ENCODE peak calls at places on chromosomes 12 and 14, in four cellular contexts. A is HCT116, U is H1, I is SK-N-SH. X is an unnamed sample.
A peak's percentile ranks its signal among the peaks of the same experiment; 100 is the strongest.

GRCh38 chr14:31435276-31435675 is 14.9 kb upstream of the HEATR5A start:
- DNase-seq in A (no peak), U (no peak), I (no peak), X (no peak)

GRCh38 chr12:64470507-64470906 is 18.6 kb downstream of the TBK1 start:
- DNase-seq in A (no peak), U (no peak), I (no peak), X (no peak)

GRCh38 chr12:64172143-64172970 is 49.7 kb downstream of the KICS2 start:
- DNase-seq in A (no peak), U (no peak), I (no peak), X (no peak)

GRCh38 chr14:23306412-23307145 is at the start of gene BCL2L2:
- DNase-seq in A (peak; percentile 76), U (peak; percentile 70), I (peak; percentile 91), X (peak; percentile 21)

GRCh38 chr12:21483531-21483930 is 17.9 kb downstream of the RECQL start:
- DNase-seq in A (no peak), U (no peak), I (no peak), X (no peak)

GRCh38 chr14:75424496-75424895 is 3.3 kb upstream of the JDP2 start:
- DNase-seq in A (no peak), U (no peak), I (no peak), X (no peak)

GRCh38 chr14:94042433-94043091 is 16.4 kb downstream of the OTUB2 start:
- DNase-seq in A (no peak), U (no peak), I (no peak), X (no peak)

GRCh38 chr14:69741055-69741454 is 25.9 kb upstream of the SRSF5 start:
- DNase-seq in A (no peak), U (no peak), I (no peak), X (no peak)

GRCh38 chr14:94917041-94917600 is 147.2 kb upstream of the GSC start:
- DNase-seq in A (no peak), U (no peak), I (no peak), X (no peak)

GRCh38 chr12:131287015-131287937 is 333.6 kb downstream of the ADGRD1 start:
- DNase-seq in A (no peak), U (no peak), I (no peak), X (no peak)

GRCh38 chr12:128940090-128940888 is 87.0 kb downstream of the GLT1D1 start:
- DNase-seq in A (no peak), U (no peak), I (no peak), X (no peak)

GRCh38 chr14:58738876-58739275 is 101.1 kb downstream of the DACT1 start:
- DNase-seq in A (no peak), U (no peak), I (no peak), X (no peak)

GRCh38 chr14:89466939-89467338 is 49.9 kb upstream of the FOXN3 start:
- DNase-seq in A (no peak), U (no peak), I (no peak), X (no peak)

GRCh38 chr14:105467942-105468471 is 6.6 kb upstream of the CRIP2 start:
- DNase-seq in A (no peak), U (no peak), I (no peak), X (no peak)

GRCh38 chr12:14710632-14711324 is 14.4 kb upstream of the GUCY2C start:
- DNase-seq in A (no peak), U (no peak), I (no peak), X (no peak)

GRCh38 chr12:6774557-6775062 is 2.3 kb downstream of the LAG3 start:
- DNase-seq in A (no peak), U (no peak), I (no peak), X (no peak)

GRCh38 chr12:89073027-89073398 is 279.3 kb downstream of the DUSP6 start:
- DNase-seq in A (no peak), U (no peak), I (no peak), X (no peak)

GRCh38 chr14:26531894-26532293 is 65.9 kb downstream of the NOVA1 start:
- DNase-seq in A (no peak), U (no peak), I (no peak), X (peak; percentile 44)

GRCh38 chr14:26526132-26526531 is 71.7 kb downstream of the NOVA1 start:
- DNase-seq in A (no peak), U (no peak), I (no peak), X (no peak)

GRCh38 chr14:26525057-26525456 is 72.8 kb downstream of the NOVA1 start:
- DNase-seq in A (no peak), U (no peak), I (peak; percentile 9), X (no peak)

GRCh38 chr14:26527095-26527494 is 70.7 kb downstream of the NOVA1 start:
- DNase-seq in A (no peak), U (no peak), I (no peak), X (no peak)

DNA sequence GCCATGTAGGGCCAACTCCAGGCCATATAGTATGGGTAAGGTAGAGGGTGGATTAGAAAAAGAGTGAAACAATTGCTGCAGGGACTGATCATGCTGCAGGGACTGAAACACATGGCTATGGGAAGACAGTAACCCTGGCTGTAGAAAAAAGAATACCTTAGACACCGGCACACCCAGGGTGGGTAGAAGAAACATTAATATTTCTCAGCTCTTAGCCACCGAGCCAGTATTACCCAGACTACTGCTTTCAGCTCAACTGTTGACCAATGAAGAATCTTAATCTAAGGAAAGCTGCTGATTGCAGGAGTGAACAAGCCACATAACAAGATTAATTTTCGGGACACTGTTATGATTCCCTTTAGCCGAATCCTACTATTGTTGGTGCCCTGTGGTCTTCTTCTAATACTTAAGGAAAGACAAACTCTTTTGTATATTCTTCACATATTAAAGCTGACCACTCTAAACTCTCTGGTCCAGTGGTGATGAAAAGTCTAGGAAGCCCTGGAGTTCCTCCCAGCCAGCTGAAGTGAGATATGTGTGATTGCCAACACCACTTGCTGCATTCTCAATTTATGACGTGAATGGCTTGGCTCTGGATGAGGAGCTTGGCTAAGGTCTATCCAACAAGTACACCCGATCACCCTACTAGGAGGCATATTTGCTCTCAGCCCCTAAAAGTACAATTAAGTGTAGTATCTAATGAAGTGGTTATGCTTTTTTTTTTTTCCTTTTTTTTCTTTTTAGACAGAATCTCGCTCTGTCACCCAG is 69.2 kb downstream of the NOVA1 start:
- DNase-seq in A (no peak), U (no peak), I (no peak), X (no peak)
- TF ChIP-seq JUND in A (no peak), U (no peak), I (no peak), X (no peak)

DNA sequence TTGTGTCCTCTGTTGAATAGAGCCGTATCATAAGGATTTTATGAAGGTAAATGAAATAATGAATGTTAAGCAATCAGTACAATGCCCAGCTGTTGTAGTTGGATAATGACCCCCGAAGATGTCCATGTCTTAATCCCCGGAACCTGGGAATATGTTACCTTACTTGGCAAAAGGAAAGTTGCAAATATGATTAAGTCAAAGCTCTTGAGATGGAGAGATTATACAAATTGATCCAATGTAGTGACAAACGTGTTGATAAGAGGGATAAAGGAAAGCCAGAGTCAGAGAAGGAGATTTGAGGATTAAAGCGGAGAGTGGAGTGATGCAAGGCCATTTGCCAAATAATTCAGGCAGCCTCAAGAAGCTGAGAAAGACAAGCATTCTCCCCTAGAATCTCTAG is 19.2 kb upstream of the MGAT4C start:
- DNase-seq in A (no peak), U (no peak), I (no peak), X (no peak)
- TF ChIP-seq JUND in A (no peak), U (no peak), I (no peak), X (no peak)

GRCh38 chr14:85190251-85190650 is 339.7 kb upstream of the FLRT2 start:
- DNase-seq in A (no peak), U (no peak), I (no peak), X (no peak)

GRCh38 chr14:85191986-85192385 is 338.0 kb upstream of the FLRT2 start:
- DNase-seq in A (no peak), U (no peak), I (no peak), X (no peak)

GRCh38 chr14:85197976-85198375 is 332.0 kb upstream of the FLRT2 start:
- DNase-seq in A (no peak), U (no peak), I (no peak), X (no peak)

DNA sequence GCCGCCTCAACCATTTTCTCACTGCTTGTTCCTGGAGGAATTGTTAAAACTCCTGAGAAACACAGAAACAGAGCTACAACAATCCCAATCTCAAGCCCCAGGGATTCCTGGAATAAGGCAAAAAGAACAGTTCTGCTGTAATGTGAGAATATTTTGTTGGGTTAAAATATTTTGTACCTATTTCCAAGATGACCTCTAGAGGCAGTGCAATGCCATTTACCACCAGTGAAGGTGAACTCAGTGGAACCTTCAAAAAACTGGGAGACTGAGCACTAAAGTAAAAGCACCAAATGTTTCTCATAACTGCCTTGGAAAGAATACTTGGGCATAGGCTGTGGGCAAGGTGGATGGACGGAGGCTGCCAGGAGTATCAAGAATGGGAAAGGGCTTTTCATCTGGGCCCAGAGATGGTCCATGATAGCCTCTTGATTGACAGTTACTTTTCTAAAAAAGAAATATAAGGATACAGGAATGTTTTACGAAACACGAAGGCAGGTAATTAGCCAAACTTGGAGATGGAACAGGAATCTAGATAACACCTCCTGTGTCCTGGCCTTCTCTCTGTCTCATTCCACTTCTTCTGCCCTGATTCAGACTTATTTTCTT is 334.0 kb upstream of the FLRT2 start:
- DNase-seq in A (no peak), U (no peak), I (peak; percentile 1), X (peak; percentile 27)
- TF ChIP-seq JUND in A (no peak), U (no peak), I (no peak), X (no peak)

GRCh38 chr12:108400060-108400459 is 60.9 kb upstream of the CMKLR1 start:
- DNase-seq in A (no peak), U (no peak), I (peak; percentile 41), X (no peak)
- TF ChIP-seq JUND in A (no peak), U (no peak), I (no peak), X (no peak)

DNA sequence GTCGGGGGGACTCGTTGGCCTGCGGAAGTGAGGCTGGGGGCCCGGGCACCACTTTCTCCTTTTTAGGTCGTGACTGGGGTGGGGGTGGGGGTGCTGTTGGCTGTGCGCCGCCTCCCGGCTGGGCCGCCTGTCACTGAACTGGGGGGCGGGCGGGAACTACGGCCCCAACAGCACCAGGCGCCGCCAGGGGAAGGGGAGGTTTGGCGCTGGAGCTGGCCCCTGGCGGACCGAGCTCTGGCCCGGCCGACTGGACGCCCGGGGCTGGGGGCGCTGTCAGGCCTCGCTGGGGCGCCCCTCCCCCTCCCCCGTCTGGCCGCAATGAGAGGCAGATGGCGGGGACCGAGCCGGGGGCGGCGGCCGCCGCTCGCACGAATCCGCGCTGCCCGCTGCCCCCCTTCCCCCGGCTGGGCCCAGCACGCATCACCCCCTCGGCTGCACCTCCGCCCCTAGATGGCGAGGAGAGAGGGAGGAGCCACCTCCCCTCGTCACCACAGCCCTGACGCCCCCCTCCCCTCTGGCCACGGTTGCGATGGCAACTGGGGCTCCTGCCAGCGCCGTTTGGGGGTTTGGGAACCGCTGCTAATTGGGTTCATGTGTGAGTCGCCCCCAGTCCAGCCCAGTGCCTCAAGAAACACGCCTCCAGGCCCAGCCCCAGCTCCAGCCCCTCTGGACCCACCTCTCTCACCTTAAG is 723 bp downstream of the NFATC4 start:
- DNase-seq in A (no peak), U (no peak), I (peak; percentile 94), X (no peak)
- TF ChIP-seq JUND in A (no peak), U (no peak), I (no peak), X (no peak)

DNA sequence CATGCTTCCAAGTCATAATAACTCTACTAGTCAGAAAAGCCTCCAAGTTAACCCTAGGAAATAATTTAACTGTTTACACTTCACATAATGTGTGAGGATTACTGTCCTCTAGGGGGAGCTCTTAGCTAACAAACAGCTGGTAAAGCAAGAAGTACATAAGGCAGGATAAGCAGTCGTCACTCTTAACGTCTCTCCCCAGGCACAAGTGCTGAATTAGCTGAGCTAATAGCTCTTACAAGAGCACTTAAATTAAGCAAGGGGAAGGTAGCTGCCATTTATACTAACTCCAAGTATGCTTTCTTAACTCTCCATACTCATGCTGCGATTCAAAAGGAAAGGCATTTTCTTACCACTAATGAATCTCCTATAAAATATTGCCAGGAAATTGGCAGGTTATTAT is 79.3 kb upstream of the TSPAN11 start:
- DNase-seq in A (peak; percentile 62), U (no peak), I (peak; percentile 44), X (peak; percentile 87)
- TF ChIP-seq JUND in A (no peak), U (no peak), I (no peak), X (no peak)